ENCODE peak calls at places on chromosome 1, in six cellular contexts. X, S, J, F, A and L are unnamed samples.

GRCh38 chr1:29230204-29230552 is 556 bp downstream of the MECR start:
- DNase-seq in X (no peak), S (no peak), J (no peak), F (no peak), A (no peak), L (no peak)

GRCh38 chr1:204726478-204726877 is 40.9 kb upstream of the LRRN2 start:
- DNase-seq in X (peak), S (no peak), J (peak), F (no peak), A (no peak), L (no peak)

GRCh38 chr1:230972855-230973271 is 5.8 kb downstream of the TTC13 start:
- DNase-seq in X (no peak), S (no peak), J (no peak), F (no peak), A (no peak), L (peak)

GRCh38 chr1:3188150-3188971 is 119.4 kb downstream of the PRDM16 start:
- DNase-seq in X (no peak), S (no peak), J (no peak), F (no peak), A (no peak), L (no peak)

GRCh38 chr1:2636733-2637132 is 3.9 kb upstream of the MMEL1 start:
- DNase-seq in X (no peak), S (peak), J (no peak), F (no peak), A (no peak), L (peak)

GRCh38 chr1:38071530-38072266 is 25.1 kb upstream of the POU3F1 start:
- DNase-seq in X (peak), S (no peak), J (peak), F (no peak), A (peak), L (peak)

GRCh38 chr1:165678509-165678908 is 19.9 kb downstream of the ALDH9A1 start:
- DNase-seq in X (no peak), S (no peak), J (no peak), F (no peak), A (no peak), L (no peak)

GRCh38 chr1:29575277-29575676 is 339.0 kb downstream of the PTPRU start:
- DNase-seq in X (no peak), S (no peak), J (no peak), F (no peak), A (no peak), L (no peak)

GRCh38 chr1:245031041-245031440 is 123.7 kb upstream of the KIF26B start:
- DNase-seq in X (peak), S (no peak), J (no peak), F (no peak), A (no peak), L (no peak)